ENCODE peak calls at places on chromosomes 11 and 22, in seven cellular contexts. K, V, I, X, G, Y and M are unnamed samples.

GRCh38 chr11:104792861-104793260 is 105.4 kb downstream of the CASP12 start:
- DNase-seq in K (no peak), V (no peak), I (no peak), X (no peak), G (no peak), Y (no peak), M (no peak)

GRCh38 chr11:6615882-6616585 is 3.2 kb downstream of the TPP1 start:
- DNase-seq in K (no peak), V (no peak), I (no peak), X (no peak), G (no peak), Y (no peak), M (no peak)

GRCh38 chr11:120386774-120387371 is 50.7 kb downstream of the ARHGEF12 start:
- DNase-seq in K (no peak), V (no peak), I (no peak), X (no peak), G (no peak), Y (no peak), M (no peak)

GRCh38 chr11:46210133-46210636 is 67.3 kb upstream of the CREB3L1 start:
- DNase-seq in K (no peak), V (peak; percentile 11), I (no peak), X (no peak), G (no peak), Y (peak; percentile 33), M (no peak)

GRCh38 chr11:126647735-126648134 is 292.2 kb downstream of the ST3GAL4 start:
- DNase-seq in K (no peak), V (peak; percentile 41), I (no peak), X (no peak), G (no peak), Y (peak; percentile 67), M (no peak)

GRCh38 chr22:30573594-30574094 is 821 bp downstream of the GAL3ST1 start:
- DNase-seq in K (no peak), V (no peak), I (no peak), X (no peak), G (no peak), Y (no peak), M (no peak)

GRCh38 chr11:30914143-30914762 is 328.1 kb upstream of the MPPED2 start:
- DNase-seq in K (peak; percentile 23), V (no peak), I (no peak), X (peak; percentile 30), G (peak; percentile 73), Y (peak; percentile 11), M (peak; percentile 55)

GRCh38 chr22:30005213-30005857 is 74.9 kb upstream of the HORMAD2 start:
- DNase-seq in K (peak; percentile 39), V (peak; percentile 49), I (peak; percentile 36), X (peak; percentile 73), G (peak; percentile 79), Y (peak; percentile 50), M (no peak)

GRCh38 chr11:96230686-96231085 is 112.3 kb downstream of the MAML2 start:
- DNase-seq in K (no peak), V (no peak), I (no peak), X (no peak), G (no peak), Y (no peak), M (no peak)

GRCh38 chr22:20847318-20847822 is 11.2 kb downstream of the PI4KA start:
- DNase-seq in K (no peak), V (no peak), I (no peak), X (no peak), G (no peak), Y (no peak), M (no peak)

GRCh38 chr22:44057411-44057987 is 33.4 kb downstream of the PARVB start:
- DNase-seq in K (no peak), V (no peak), I (no peak), X (peak; percentile 75), G (no peak), Y (no peak), M (no peak)

GRCh38 chr11:75768909-75769771 is 562 bp downstream of the DGAT2 start:
- DNase-seq in K (no peak), V (no peak), I (no peak), X (no peak), G (no peak), Y (no peak), M (no peak)

GRCh38 chr11:58618215-58618614 is 4.2 kb upstream of the CNTF start:
- DNase-seq in K (no peak), V (no peak), I (no peak), X (no peak), G (no peak), Y (no peak), M (no peak)

GRCh38 chr11:126421243-126421642 is 65.8 kb downstream of the ST3GAL4 start:
- DNase-seq in K (no peak), V (no peak), I (no peak), X (no peak), G (no peak), Y (no peak), M (no peak)

GRCh38 chr22:41000040-41000565 is 48.9 kb downstream of the RBX1 start:
- DNase-seq in K (no peak), V (no peak), I (no peak), X (no peak), G (no peak), Y (no peak), M (no peak)

GRCh38 chr22:20979243-20979809 is 2.8 kb upstream of the LZTR1 start:
- DNase-seq in K (no peak), V (no peak), I (no peak), X (peak; percentile 71), G (no peak), Y (no peak), M (no peak)

GRCh38 chr11:67484847-67485311 is 2.1 kb downstream of the AIP start:
- DNase-seq in K (no peak), V (no peak), I (no peak), X (no peak), G (no peak), Y (no peak), M (no peak)

GRCh38 chr22:46589141-46589748 is 30.9 kb upstream of the GRAMD4 start:
- DNase-seq in K (no peak), V (no peak), I (no peak), X (no peak), G (no peak), Y (no peak), M (no peak)

GRCh38 chr22:31491218-31491962 is 1.7 kb upstream of the EIF4ENIF1 start:
- DNase-seq in K (no peak), V (no peak), I (no peak), X (no peak), G (no peak), Y (no peak), M (no peak)

GRCh38 chr11:103585401-103585800 is 451.0 kb upstream of the DDI1 start:
- DNase-seq in K (no peak), V (no peak), I (no peak), X (no peak), G (no peak), Y (no peak), M (no peak)

GRCh38 chr11:2664886-2665746 is 34.7 kb downstream of the KCNQ1OT1 start:
- DNase-seq in K (no peak), V (no peak), I (no peak), X (no peak), G (no peak), Y (no peak), M (no peak)

GRCh38 chr11:70064726-70065317 is 13.3 kb upstream of the ANO1 start:
- DNase-seq in K (no peak), V (no peak), I (no peak), X (no peak), G (no peak), Y (no peak), M (no peak)

GRCh38 chr11:126874831-126875230 is 125.7 kb downstream of the KIRREL3 start:
- DNase-seq in K (no peak), V (no peak), I (no peak), X (no peak), G (no peak), Y (no peak), M (no peak)

GRCh38 chr11:2194877-2195755 is 23.5 kb upstream of the TH start:
- DNase-seq in K (no peak), V (no peak), I (peak; percentile 42), X (no peak), G (peak; percentile 76), Y (no peak), M (no peak)

GRCh38 chr11:72751293-72752087 is 718 bp downstream of the ARAP1 start:
- DNase-seq in K (no peak), V (no peak), I (no peak), X (no peak), G (no peak), Y (no peak), M (no peak)

GRCh38 chr11:96050435-96051182 is 126.7 kb upstream of the MTMR2 start:
- DNase-seq in K (no peak), V (no peak), I (no peak), X (no peak), G (no peak), Y (no peak), M (no peak)